ENCODE peak calls at places on chromosome 11, in six cellular contexts. D is neural progenitor cell, V is HL-60, L is NCI-H146, S is mucosa of gallbladder, A is mucosa of descending colon. Q is an unnamed sample.

GRCh38 chr11:107705027-107705426 is 6.8 kb downstream of the SLN start:
- DNase-seq in D (no peak), V (no peak), L (no peak), S (no peak), A (no peak), Q (no peak)

GRCh38 chr11:11157201-11157600 is 195.8 kb downstream of the CSNK2A3 start:
- DNase-seq in D (peak; percentile 73), V (peak; percentile 46), L (peak; percentile 60), S (no peak), A (no peak), Q (no peak)

GRCh38 chr11:116890607-116891006 is 53.2 kb upstream of the APOA1 start:
- DNase-seq in D (no peak), V (no peak), L (no peak), S (no peak), A (no peak), Q (no peak)

GRCh38 chr11:96168623-96169022 is 174.4 kb downstream of the MAML2 start:
- DNase-seq in D (no peak), V (peak; percentile 66), L (no peak), S (peak; percentile 35), A (no peak), Q (no peak)

GRCh38 chr11:65778431-65778900 is 2.3 kb downstream of the AP5B1 start:
- DNase-seq in D (no peak), V (no peak), L (no peak), S (no peak), A (no peak), Q (no peak)

GRCh38 chr11:44982496-44983062 is 31.9 kb upstream of the TP53I11 start:
- DNase-seq in D (no peak), V (no peak), L (no peak), S (no peak), A (no peak), Q (no peak)

GRCh38 chr11:124961972-124962609 is 8.1 kb downstream of the CCDC15 start:
- DNase-seq in D (peak; percentile 72), V (peak; percentile 50), L (peak; percentile 55), S (peak; percentile 24), A (no peak), Q (no peak)

GRCh38 chr11:74357449-74357848 is 40.8 kb downstream of the PGM2L1 start:
- DNase-seq in D (no peak), V (no peak), L (no peak), S (no peak), A (no peak), Q (no peak)

GRCh38 chr11:8683115-8683807 is 669 bp downstream of the RPL27A start:
- DNase-seq in D (peak; percentile 45), V (peak; percentile 31), L (peak; percentile 44), S (no peak), A (no peak), Q (no peak)

GRCh38 chr11:6655020-6655789 is 404 bp downstream of the DCHS1 start:
- DNase-seq in D (peak; percentile 67), V (no peak), L (peak; percentile 56), S (no peak), A (peak; percentile 38), Q (no peak)

GRCh38 chr11:70559516-70559915 is 161.2 kb downstream of the CTTN start:
- DNase-seq in D (no peak), V (no peak), L (no peak), S (no peak), A (no peak), Q (no peak)

GRCh38 chr11:130071211-130071712 is 1.6 kb downstream of the APLP2 start:
- DNase-seq in D (no peak), V (no peak), L (no peak), S (no peak), A (no peak), Q (no peak)

GRCh38 chr11:6604081-6604626 is 580 bp downstream of the ILK start:
- DNase-seq in D (peak; percentile 67), V (peak; percentile 68), L (peak; percentile 52), S (peak; percentile 56), A (peak; percentile 66), Q (peak; percentile 52)

Q was measured in memory B cell.